ENCODE peak calls at places on chromosomes 16 and 17, in seven cellular contexts. E is neuronal stem cell, H is mesenchymal stem cell, A is H1, K is IMR-90, B is mesendoderm, W is trophoblast cell. O is an unnamed sample. For H3K4me1, the result is how much of the 10 kb centered on the place peaks cover.

GRCh38 chr16:28196331-28196987 is 15.3 kb downstream of the XPO6 start:
- DNase-seq in H (no peak), A (no peak), K (no peak), E (no peak), W (peak), B (no peak), O (no peak)

GRCh38 chr16:54242199-54242598 is 44.4 kb downstream of the IRX3 start:
- DNase-seq in A (peak), H (no peak), W (no peak), K (no peak), E (peak), B (peak), O (peak)

GRCh38 chr17:1625507-1626080 is 3.0 kb downstream of the SLC43A2 start:
- DNase-seq in E (no peak), B (no peak), H (no peak), W (no peak), A (no peak), K (no peak), O (no peak)

GRCh38 chr16:84391151-84391873 is 23.0 kb downstream of the ATP2C2 start:
- DNase-seq in H (no peak), A (no peak), B (no peak), K (peak), W (no peak), E (no peak), O (no peak)

GRCh38 chr17:37489197-37490001 is at the start of gene DUSP14:
- DNase-seq in K (peak), W (peak), A (peak), H (peak), E (peak), B (peak), O (peak)

GRCh38 chr16:85426806-85427205 is 186.3 kb upstream of the GSE1 start:
- DNase-seq in B (no peak), K (no peak), E (no peak), W (no peak), A (no peak), H (no peak), O (no peak)

GRCh38 chr17:61127960-61128359 is 271.7 kb upstream of the TBX2 start:
- DNase-seq in W (no peak), H (no peak), E (no peak), B (no peak), K (peak), A (no peak), O (no peak)

GRCh38 chr17:9434502-9435113 is 141.0 kb downstream of the STX8 start:
- DNase-seq in H (no peak), A (no peak), W (no peak), K (no peak), E (no peak), B (peak), O (no peak)

GRCh38 chr17:15194859-15195277 is 70.3 kb downstream of the PMP22 start:
- DNase-seq in W (no peak), H (peak), A (no peak), K (peak), E (no peak), B (no peak), O (no peak)

GRCh38 chr17:73815474-73815873 is 171.2 kb upstream of the SDK2 start:
- DNase-seq in W (no peak), K (no peak), H (no peak), E (no peak), B (no peak), A (no peak), O (peak)

GRCh38 chr16:81711609-81712329 is 67.3 kb upstream of the PLCG2 start:
- DNase-seq in H (peak), K (peak), B (peak), W (peak), E (no peak), A (no peak), O (peak)

GRCh38 chr17:72171703-72172670 is 51.2 kb downstream of the SOX9 start:
- DNase-seq in E (no peak), W (no peak), K (no peak), A (no peak), H (no peak), B (no peak), O (no peak)

GRCh38 chr16:85514601-85515318 is 98.4 kb upstream of the GSE1 start:
- DNase-seq in A (no peak), E (peak), H (peak), K (peak), W (peak), B (peak), O (no peak)

GRCh38 chr17:78446833-78447232 is 68.4 kb downstream of the PGS1 start:
- DNase-seq in A (no peak), K (no peak), W (no peak), E (no peak), H (no peak), B (no peak), O (no peak)

GRCh38 chr17:78442648-78443128 is 64.2 kb downstream of the PGS1 start:
- DNase-seq in A (no peak), E (no peak), W (peak), H (peak), K (peak), B (no peak), O (no peak)

GRCh38 chr17:78441271-78441986 is 63.0 kb downstream of the PGS1 start:
- DNase-seq in W (no peak), K (no peak), E (no peak), H (no peak), A (no peak), B (no peak), O (no peak)

GRCh38 chr17:78448356-78448993 is 70.0 kb downstream of the PGS1 start:
- DNase-seq in K (no peak), A (no peak), E (no peak), B (no peak), W (no peak), H (no peak), O (no peak)

GRCh38 chr17:78444392-78444791 is 65.9 kb downstream of the PGS1 start:
- DNase-seq in W (no peak), B (no peak), A (no peak), E (no peak), H (no peak), K (no peak), O (no peak)
- H4K8ac ChIP-seq in W (no peak), B (no peak), A (no peak), E (no peak), H (no peak), K (no peak), O (no peak)

GRCh38 chr16:50272111-50272571 is 5.8 kb downstream of the ADCY7 start:
- DNase-seq in B (no peak), H (no peak), A (no peak), K (no peak), W (peak), E (no peak), O (no peak)
- H3K4me1 ChIP-seq in B (under half), H (under half), A (under half), K (under half), W (under half), E (under half), O (under half)

GRCh38 chr16:50838165-50838564 is 96.3 kb downstream of the CYLD start:
- DNase-seq in K (no peak), H (no peak), W (no peak), E (no peak), A (no peak), B (no peak), O (peak)
- H4K8ac ChIP-seq in K (no peak), H (no peak), W (no peak), E (no peak), A (no peak), B (no peak), O (no peak)

GRCh38 chr17:44757918-44758413 is 822 bp upstream of the ADAM11 start:
- DNase-seq in B (no peak), A (no peak), H (no peak), K (no peak), W (no peak), E (no peak), O (no peak)

GRCh38 chr17:44757045-44757917 is 1.5 kb upstream of the ADAM11 start:
- DNase-seq in W (no peak), E (no peak), H (no peak), K (no peak), B (no peak), A (no peak), O (peak)

GRCh38 chr17:44759096-44759915 is 518 bp downstream of the ADAM11 start:
- DNase-seq in K (no peak), E (no peak), W (no peak), B (no peak), H (no peak), A (no peak), O (peak)

GRCh38 chr17:44759916-44760243 is 1.1 kb downstream of the ADAM11 start:
- DNase-seq in E (no peak), H (no peak), B (no peak), W (no peak), K (no peak), A (peak), O (no peak)

DNA sequence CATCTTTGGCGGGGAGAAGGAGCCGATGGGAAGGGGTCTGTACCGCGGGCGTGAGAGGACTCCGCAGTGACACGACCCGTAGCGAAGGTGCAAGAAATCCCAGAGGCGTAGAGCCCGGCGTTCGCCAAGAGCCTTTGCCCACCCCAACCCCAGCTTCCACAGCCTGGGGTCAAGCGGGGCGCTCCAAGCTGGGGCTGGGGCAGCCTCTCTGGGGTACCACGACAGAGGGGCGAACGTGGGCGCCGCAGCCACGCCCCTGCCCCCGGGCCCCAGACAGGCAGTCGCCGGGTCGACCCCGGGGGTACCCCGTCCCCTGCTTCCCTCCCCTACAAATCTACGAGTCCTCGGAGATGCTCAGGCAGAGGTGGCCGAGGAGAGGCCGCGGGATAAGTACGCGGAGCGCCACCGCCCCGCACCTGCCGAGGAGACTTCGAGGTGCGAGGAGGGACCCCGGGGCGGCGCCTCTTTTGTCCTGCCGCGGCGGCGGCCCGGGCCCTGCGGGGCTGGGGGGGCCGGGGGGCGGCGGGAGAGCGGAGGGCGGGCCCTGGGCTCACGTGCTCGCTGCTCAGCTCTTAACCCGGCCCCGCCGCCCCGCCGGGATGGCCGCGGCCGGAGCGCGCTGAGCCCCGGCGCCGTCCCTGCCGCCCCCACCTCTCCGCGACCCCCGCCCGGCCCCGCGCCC is at the start of gene ADAM11:
- DNase-seq in B (no peak), K (no peak), H (no peak), W (no peak), E (no peak), A (peak), O (peak)
- H3K4me1 ChIP-seq in B (under half), K (under half), H (under half), W (under half), E (under half), A (under half), O (under half)

DNA sequence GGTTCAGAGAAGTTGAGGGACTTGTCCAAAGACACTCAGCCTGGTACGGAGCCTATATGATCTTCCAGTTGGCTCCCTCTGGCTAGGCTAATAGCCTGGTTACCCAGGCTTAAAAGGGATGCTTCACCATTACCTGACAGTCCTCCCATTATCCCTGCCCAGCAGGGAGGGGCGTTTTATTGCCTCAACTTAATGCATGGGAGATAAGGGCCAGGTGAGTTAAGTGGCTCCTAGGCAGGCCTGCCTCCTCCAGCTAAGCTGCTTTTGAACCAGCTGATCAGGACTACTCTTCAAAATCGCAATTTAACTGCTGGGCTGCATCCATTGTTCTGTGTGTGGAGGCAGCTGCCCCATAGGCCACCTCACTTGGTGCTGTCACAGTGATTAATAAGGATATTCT is 27.9 kb downstream of the SMPD3 start:
- DNase-seq in A (no peak), W (no peak), B (peak), H (no peak), K (no peak), E (no peak), O (no peak)
- H4K8ac ChIP-seq in A (no peak), W (no peak), B (no peak), H (no peak), K (no peak), E (no peak), O (no peak)

DNA sequence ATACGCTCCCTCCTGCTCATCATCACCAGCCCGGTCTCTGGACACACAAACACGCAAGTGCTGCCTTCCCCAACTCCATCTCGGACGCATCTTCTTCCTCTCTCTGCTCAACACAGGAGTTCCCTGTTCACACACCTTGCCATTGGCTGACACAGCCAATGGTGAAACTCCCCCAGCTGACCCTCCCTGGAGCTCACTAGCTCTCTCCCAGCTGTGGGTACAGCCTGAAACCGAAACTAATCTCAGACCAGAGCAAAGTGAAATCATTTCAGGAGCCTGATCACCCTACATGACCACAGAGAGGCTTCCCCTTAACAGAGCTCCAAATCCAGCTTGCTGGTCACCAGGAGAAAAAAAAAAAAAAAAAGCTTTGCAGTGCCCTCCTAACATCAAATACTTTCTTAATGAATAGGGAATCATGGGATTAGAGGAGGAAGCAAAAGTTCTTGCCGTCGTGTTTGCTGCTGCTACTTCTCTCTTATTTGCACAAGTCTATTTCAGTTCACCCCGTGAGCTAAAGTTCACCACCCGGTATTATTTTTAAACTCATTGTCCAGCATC is 8.3 kb downstream of the CUEDC1 start:
- DNase-seq in A (no peak), E (no peak), K (peak), B (no peak), H (peak), W (peak), O (no peak)
- H3K4me1 ChIP-seq in A (under half), E (under half), K (under half), B (under half), H (under half), W (under half), O (under half)